ENCODE peak calls at places on chromosomes 16 and 17, in eight cellular contexts. M, Q, L, J, C, H, R and P are unnamed samples.

GRCh38 chr17:42409467-42410351 is 13.3 kb downstream of the CAVIN1 start:
- DNase-seq in M (no peak), Q (no peak), L (no peak), J (peak), C (peak), H (no peak), R (no peak), P (no peak)

GRCh38 chr16:83549836-83550569 is 257.8 kb upstream of the HSBP1 start:
- DNase-seq in M (no peak), Q (no peak), L (no peak), J (no peak), C (no peak), H (no peak), R (no peak), P (no peak)

GRCh38 chr17:7816926-7817642 is 16.9 kb upstream of the KDM6B start:
- DNase-seq in M (no peak), Q (no peak), L (peak), J (no peak), C (no peak), H (no peak), R (no peak), P (no peak)

GRCh38 chr16:1770328-1771071 is 843 bp downstream of the NME3 start:
- DNase-seq in M (peak), Q (peak), L (peak), J (no peak), C (peak), H (peak), R (peak), P (peak)

GRCh38 chr16:85204242-85205010 is 92.2 kb upstream of the CIBAR2 start:
- DNase-seq in M (no peak), Q (no peak), L (no peak), J (no peak), C (no peak), H (no peak), R (no peak), P (no peak)

GRCh38 chr17:34561328-34561727 is 18.1 kb upstream of the TMEM132E start:
- DNase-seq in M (no peak), Q (no peak), L (no peak), J (no peak), C (no peak), H (no peak), R (no peak), P (no peak)

GRCh38 chr16:85828166-85828565 is 28.7 kb downstream of the COX4I1 start:
- DNase-seq in M (no peak), Q (no peak), L (no peak), J (no peak), C (no peak), H (no peak), R (no peak), P (no peak)

GRCh38 chr17:57788710-57789109 is 43.6 kb upstream of the CCDC182 start:
- DNase-seq in M (no peak), Q (no peak), L (no peak), J (no peak), C (no peak), H (no peak), R (no peak), P (no peak)

GRCh38 chr16:49260956-49261530 is 20.6 kb downstream of the CBLN1 start:
- DNase-seq in M (no peak), Q (no peak), L (no peak), J (no peak), C (no peak), H (no peak), R (no peak), P (no peak)

GRCh38 chr16:77394699-77395098 is 40.1 kb downstream of the ADAMTS18 start:
- DNase-seq in M (no peak), Q (no peak), L (no peak), J (no peak), C (no peak), H (no peak), R (no peak), P (no peak)

GRCh38 chr16:22844426-22844825 is 30.5 kb downstream of the HS3ST2 start:
- DNase-seq in M (no peak), Q (no peak), L (no peak), J (no peak), C (no peak), H (no peak), R (no peak), P (no peak)

GRCh38 chr17:50339381-50339780 is 6.5 kb upstream of the XYLT2 start:
- DNase-seq in M (no peak), Q (no peak), L (no peak), J (no peak), C (no peak), H (no peak), R (no peak), P (no peak)

GRCh38 chr16:86252596-86252995 is 257.7 kb upstream of the FOXF1 start:
- DNase-seq in M (no peak), Q (no peak), L (peak), J (peak), C (no peak), H (peak), R (no peak), P (no peak)

GRCh38 chr16:79698341-79698753 is 97.8 kb upstream of the MAF start:
- DNase-seq in M (no peak), Q (no peak), L (no peak), J (no peak), C (no peak), H (no peak), R (no peak), P (no peak)

GRCh38 chr16:51084074-51084928 is 66.8 kb downstream of the SALL1 start:
- DNase-seq in M (no peak), Q (no peak), L (no peak), J (no peak), C (no peak), H (no peak), R (no peak), P (no peak)

GRCh38 chr17:17511971-17512858 is 16.0 kb upstream of the RASD1 start:
- DNase-seq in M (no peak), Q (no peak), L (no peak), J (peak), C (no peak), H (no peak), R (no peak), P (no peak)

GRCh38 chr17:74738051-74738996 is 1.3 kb downstream of the RAB37 start:
- DNase-seq in M (no peak), Q (no peak), L (no peak), J (no peak), C (no peak), H (no peak), R (no peak), P (peak)

GRCh38 chr17:2564876-2565275 is 28.6 kb upstream of the PAFAH1B1 start:
- DNase-seq in M (no peak), Q (no peak), L (no peak), J (peak), C (no peak), H (no peak), R (no peak), P (no peak)

GRCh38 chr17:27239046-27239445 is 54.9 kb upstream of the WSB1 start:
- DNase-seq in M (no peak), Q (peak), L (no peak), J (no peak), C (no peak), H (no peak), R (no peak), P (no peak)

GRCh38 chr17:8123695-8124349 is at the start of gene HES7:
- DNase-seq in M (no peak), Q (no peak), L (peak), J (no peak), C (no peak), H (peak), R (no peak), P (peak)

GRCh38 chr16:77739493-77739892 is 17.2 kb downstream of the NUDT7 start:
- DNase-seq in M (no peak), Q (no peak), L (no peak), J (no peak), C (no peak), H (no peak), R (no peak), P (no peak)

GRCh38 chr17:49707246-49707607 is 537 bp downstream of the SLC35B1 start:
- DNase-seq in M (no peak), Q (no peak), L (no peak), J (no peak), C (no peak), H (no peak), R (no peak), P (no peak)

GRCh38 chr16:14576069-14576468 is 54.0 kb downstream of the PARN start:
- DNase-seq in M (no peak), Q (no peak), L (no peak), J (no peak), C (no peak), H (no peak), R (no peak), P (no peak)

GRCh38 chr16:22324787-22325597 is 27.8 kb downstream of the POLR3E start:
- DNase-seq in M (no peak), Q (no peak), L (no peak), J (no peak), C (no peak), H (no peak), R (no peak), P (no peak)

GRCh38 chr17:81337449-81337848 is 42.3 kb upstream of the SLC38A10 start:
- DNase-seq in M (no peak), Q (no peak), L (peak), J (no peak), C (no peak), H (peak), R (no peak), P (no peak)

GRCh38 chr17:82927311-82927660 is 87.5 kb upstream of the ZNF750 start:
- DNase-seq in M (no peak), Q (no peak), L (no peak), J (no peak), C (no peak), H (no peak), R (no peak), P (no peak)